ENCODE peak calls at places on chromosomes 6 and 20, in six cellular contexts. K, L, X, U, W and Q are unnamed samples.

GRCh38 chr6:55209059-55209458 is 34.7 kb downstream of the HCRTR2 start:
- DNase-seq in K (no peak), L (no peak), X (no peak), U (no peak), W (no peak), Q (no peak)

GRCh38 chr20:41650221-41650948 is 32.2 kb upstream of the CHD6 start:
- DNase-seq in K (peak; percentile 55), L (no peak), X (no peak), U (no peak), W (no peak), Q (no peak)

GRCh38 chr6:11144393-11144829 is 32.9 kb upstream of the ERVFRD-1 start:
- DNase-seq in K (peak; percentile 81), L (peak; percentile 76), X (peak; percentile 72), U (peak; percentile 78), W (peak; percentile 90), Q (peak; percentile 71)

GRCh38 chr6:14412026-14412425 is 294.5 kb downstream of the CD83 start:
- DNase-seq in K (no peak), L (no peak), X (no peak), U (no peak), W (no peak), Q (no peak)

GRCh38 chr6:25302156-25302555 is 23.0 kb downstream of the CARMIL1 start:
- DNase-seq in K (no peak), L (no peak), X (no peak), U (no peak), W (no peak), Q (no peak)

GRCh38 chr6:126228001-126228791 is 111.7 kb upstream of the CENPW start:
- DNase-seq in K (no peak), L (no peak), X (no peak), U (no peak), W (no peak), Q (no peak)

GRCh38 chr20:35049776-35050352 is 42.7 kb downstream of the TRPC4AP start:
- DNase-seq in K (no peak), L (peak; percentile 15), X (no peak), U (no peak), W (no peak), Q (no peak)

GRCh38 chr6:21885532-21886089 is 292.1 kb downstream of the SOX4 start:
- DNase-seq in K (no peak), L (no peak), X (peak; percentile 85), U (peak; percentile 29), W (no peak), Q (no peak)

GRCh38 chr6:142408409-142408808 is 106.6 kb downstream of the ADGRG6 start:
- DNase-seq in K (no peak), L (no peak), X (no peak), U (no peak), W (no peak), Q (no peak)
- TF ChIP-seq CTCF in K (no peak), L (no peak), X (no peak), U (no peak), W (no peak), Q (no peak)

GRCh38 chr6:132190097-132190814 is 211.0 kb downstream of the MOXD1 start:
- DNase-seq in K (no peak), L (no peak), X (peak; percentile 75), U (no peak), W (no peak), Q (no peak)
- H3K4me3 ChIP-seq in K (no peak overlapping the region), L (no peak overlapping the region), X (no peak overlapping the region), U (no peak overlapping the region), W (no peak overlapping the region), Q (no peak overlapping the region)

DNA sequence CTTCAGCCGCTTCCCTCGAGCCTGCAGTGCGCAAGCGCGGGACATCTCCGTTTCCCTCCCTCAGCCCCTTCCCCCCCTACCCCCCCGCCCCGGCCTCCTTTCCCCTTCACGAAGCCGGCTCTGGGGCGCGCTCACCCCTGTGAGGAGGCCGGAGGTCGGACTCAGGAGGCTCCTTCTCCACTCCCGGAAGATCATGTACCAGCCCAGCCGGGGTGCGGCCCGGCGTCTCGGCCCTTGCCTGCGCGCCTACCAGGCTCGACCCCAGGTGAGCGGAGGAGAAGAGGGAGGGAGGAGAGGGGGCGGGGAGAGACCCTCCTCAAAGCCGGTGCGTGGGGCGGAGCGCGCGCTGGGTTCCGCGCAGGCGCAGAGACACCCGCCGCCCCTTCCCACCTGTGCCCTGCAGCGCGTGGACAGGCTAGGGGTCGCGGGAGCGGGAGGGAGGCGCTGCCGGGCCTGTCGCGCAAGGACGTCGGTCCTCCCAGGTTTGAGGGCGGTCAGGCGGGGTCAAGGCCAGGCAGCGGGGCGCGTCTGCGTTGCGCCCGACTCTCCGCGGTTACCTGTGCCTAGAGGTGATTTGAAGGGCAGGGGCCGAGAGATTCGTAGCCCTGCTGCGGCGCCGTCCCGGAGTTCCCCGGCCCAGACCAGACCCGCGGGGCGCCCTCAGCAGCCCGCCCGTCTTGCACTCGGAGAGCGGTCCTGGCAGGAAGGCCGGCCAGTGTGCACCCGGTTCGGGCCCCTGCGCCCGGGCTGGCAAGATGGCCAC is at the start of gene C6orf136:
- DNase-seq in K (peak; percentile 81), L (peak; percentile 93), X (peak; percentile 91), U (peak; percentile 64), W (peak; percentile 98), Q (peak; percentile 97)
- TF ChIP-seq POLR2A in K (peak; percentile 71), L (peak; percentile 36), X (no peak), U (no peak), W (no peak), Q (no peak)

DNA sequence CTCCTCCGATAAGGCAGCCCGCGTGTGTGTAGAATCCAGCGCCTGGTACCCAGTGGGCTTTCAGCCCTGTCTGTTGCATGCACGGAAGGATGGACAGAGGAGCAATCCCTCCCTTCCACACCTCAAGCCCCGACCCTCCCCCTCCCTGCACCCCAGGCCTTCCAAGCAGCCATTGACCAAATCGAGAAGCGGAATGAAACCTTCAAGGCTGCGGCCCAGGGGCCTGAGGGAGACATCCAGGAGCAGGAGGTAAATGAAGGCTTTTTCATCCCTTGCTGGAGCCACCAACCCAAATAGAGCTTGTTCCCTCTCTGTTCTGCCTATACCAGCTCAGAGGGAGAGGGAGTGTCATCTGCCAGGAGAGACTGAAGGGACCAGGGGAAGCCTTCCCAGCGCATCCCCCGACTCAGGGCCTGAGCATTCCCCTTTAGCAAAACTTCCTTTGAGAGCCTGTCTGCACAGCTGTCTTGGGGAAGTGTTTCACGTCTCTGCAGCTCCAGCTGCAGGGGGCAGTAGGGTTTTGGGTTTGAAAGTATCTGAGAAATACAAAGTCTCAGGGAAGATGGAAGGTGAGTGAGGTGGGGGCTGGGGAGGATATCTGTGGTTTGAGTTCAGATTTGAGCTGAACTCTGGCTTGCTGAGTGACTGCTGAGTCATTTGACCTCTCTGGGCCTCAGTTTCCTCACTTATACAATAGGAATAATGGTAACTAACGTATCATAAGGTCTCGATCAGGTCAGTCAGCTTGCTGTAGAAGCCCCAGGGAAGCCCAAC is 16.1 kb downstream of the FGD2 start:
- DNase-seq in K (peak; percentile 23), L (no peak), X (peak; percentile 61), U (no peak), W (peak; percentile 69), Q (no peak)
- TF ChIP-seq CTCF in K (no peak), L (peak; percentile 12), X (peak; percentile 77), U (no peak), W (peak; percentile 30), Q (no peak)

GRCh38 chr6:141482773-141483172 is 650.0 kb upstream of the GJE1 start:
- DNase-seq in K (no peak), L (no peak), X (peak; percentile 20), U (no peak), W (no peak), Q (no peak)
- H3K4me3 ChIP-seq in K (peak overlapping the region; percentile 30), L (no peak overlapping the region), X (peak overlapping the region; percentile 62), U (no peak overlapping the region), W (peak overlapping the region; percentile 58), Q (no peak overlapping the region)

GRCh38 chr20:49712918-49713778 is 530 bp downstream of the B4GALT5 start:
- DNase-seq in K (peak; percentile 48), L (peak; percentile 39), X (peak; percentile 17), U (peak; percentile 41), W (peak; percentile 88), Q (peak; percentile 89)
- TF ChIP-seq POLR2A in K (peak; percentile 36), L (no peak), X (no peak), U (no peak), W (no peak), Q (no peak)